ENCODE peak calls at places on chromosome 19, in seven cellular contexts. O is esophagus muscularis mucosa, N is transverse colon, C is stomach, B is sigmoid colon, X is Panc1, D is SK-N-MC. T is an unnamed sample. For H3K36me3, the result is how much of the 10 kb centered on the place peaks cover.

GRCh38 chr19:5343848-5344247 is 3.2 kb upstream of the PTPRS start:
- DNase-seq in O (no peak), N (no peak), C (no peak), B (no peak), X (no peak), D (no peak), T (no peak)

GRCh38 chr19:21697698-21698097 is 69.7 kb downstream of the ZNF100 start:
- DNase-seq in O (peak), N (no peak), C (no peak), B (no peak), X (no peak), D (no peak), T (no peak)

GRCh38 chr19:4831351-4832340 is at the start of gene TICAM1:
- DNase-seq in O (no peak), N (peak), C (peak), B (peak), X (no peak), D (no peak), T (peak)

GRCh38 chr19:33054623-33055022 is 10.1 kb downstream of the RHPN2 start:
- DNase-seq in O (no peak), N (peak), C (peak), B (no peak), X (no peak), D (no peak), T (no peak)

GRCh38 chr19:32750441-32751055 is 31.0 kb downstream of the TDRD12 start:
- DNase-seq in O (no peak), N (no peak), C (no peak), B (no peak), X (no peak), D (no peak), T (no peak)

GRCh38 chr19:32686847-32687450 is 4.7 kb upstream of the NUDT19 start:
- DNase-seq in O (no peak), N (no peak), C (no peak), B (no peak), X (no peak), D (no peak), T (no peak)

GRCh38 chr19:33832633-33833032 is 36.0 kb downstream of the KCTD15 start:
- DNase-seq in O (peak), N (no peak), C (no peak), B (no peak), X (no peak), D (no peak), T (no peak)

GRCh38 chr19:2840794-2841790 is at the start of gene ZNF555:
- DNase-seq in O (peak), N (peak), C (peak), B (peak), X (peak), D (peak), T (peak)

GRCh38 chr19:7224205-7224833 is 69.9 kb downstream of the INSR start:
- DNase-seq in O (no peak), N (peak), C (peak), B (peak), X (no peak), D (no peak), T (peak)

GRCh38 chr19:48696353-48697010 is 711 bp downstream of the FUT2 start:
- DNase-seq in O (no peak), N (peak), C (peak), B (no peak), X (no peak), D (no peak), T (no peak)

GRCh38 chr19:2329528-2329927 is 1.0 kb downstream of the SPPL2B start:
- DNase-seq in O (no peak), N (no peak), C (no peak), B (no peak), X (no peak), D (no peak), T (no peak)

GRCh38 chr19:16888629-16889371 is at the start of gene F2RL3:
- DNase-seq in O (no peak), N (peak), C (peak), B (peak), X (no peak), D (no peak), T (peak)

GRCh38 chr19:15098505-15098904 is 8.7 kb upstream of the SYDE1 start:
- DNase-seq in O (no peak), N (no peak), C (no peak), B (no peak), X (no peak), D (no peak), T (no peak)

GRCh38 chr19:13022111-13022858 is 27.0 kb downstream of the NFIX start:
- DNase-seq in O (no peak), N (no peak), C (no peak), B (peak), X (no peak), D (no peak), T (peak)

GRCh38 chr19:19637523-19638251 is 5.8 kb downstream of the GMIP start:
- DNase-seq in O (no peak), N (no peak), C (peak), B (no peak), X (no peak), D (no peak), T (peak)

GRCh38 chr19:37778613-37779138 is 710 bp downstream of the ZNF573 start:
- DNase-seq in O (no peak), N (peak), C (no peak), B (no peak), X (peak), D (no peak), T (no peak)

GRCh38 chr19:7395360-7395781 is 46.6 kb downstream of the ARHGEF18 start:
- DNase-seq in O (no peak), N (no peak), C (no peak), B (no peak), X (no peak), D (no peak), T (no peak)

GRCh38 chr19:6218497-6219146 is 61.2 kb downstream of the MLLT1 start:
- DNase-seq in O (peak), N (peak), C (peak), B (peak), X (peak), D (no peak), T (peak)

GRCh38 chr19:56822755-56823154 is 17.8 kb downstream of the PEG3 start:
- DNase-seq in O (no peak), N (no peak), C (no peak), B (no peak), X (no peak), D (no peak), T (no peak)

GRCh38 chr19:16232127-16232526 is 34.4 kb downstream of the AP1M1 start:
- DNase-seq in O (no peak), N (no peak), C (no peak), B (no peak), X (no peak), D (no peak), T (peak)

GRCh38 chr19:58409010-58409790 is 751 bp downstream of the ZNF584 start:
- DNase-seq in O (no peak), N (no peak), C (no peak), B (peak), X (no peak), D (no peak), T (no peak)

GRCh38 chr19:2038284-2039081 is 12.6 kb downstream of the MKNK2 start:
- DNase-seq in O (no peak), N (no peak), C (no peak), B (peak), X (no peak), D (no peak), T (peak)

GRCh38 chr19:29612121-29612520 is 6.0 kb downstream of the POP4 start:
- DNase-seq in O (no peak), N (no peak), C (no peak), B (no peak), X (no peak), D (no peak), T (no peak)

GRCh38 chr19:29610213-29610573 is 4.1 kb downstream of the POP4 start:
- DNase-seq in O (no peak), N (no peak), C (no peak), B (no peak), X (no peak), D (no peak), T (no peak)

GRCh38 chr19:29612801-29613595 is 6.9 kb downstream of the POP4 start:
- DNase-seq in O (no peak), N (no peak), C (no peak), B (no peak), X (no peak), D (no peak), T (peak)

GRCh38 chr19:29609636-29610035 is 3.6 kb downstream of the POP4 start:
- DNase-seq in O (no peak), N (no peak), C (no peak), B (peak), X (no peak), D (no peak), T (no peak)

GRCh38 chr19:29610574-29611271 is 4.6 kb downstream of the POP4 start:
- DNase-seq in O (peak), N (peak), C (peak), B (peak), X (peak), D (no peak), T (peak)
- H3K27ac ChIP-seq in O (no peak), N (no peak), C (no peak), B (no peak), X (peak), D (no peak), T (no peak)

DNA sequence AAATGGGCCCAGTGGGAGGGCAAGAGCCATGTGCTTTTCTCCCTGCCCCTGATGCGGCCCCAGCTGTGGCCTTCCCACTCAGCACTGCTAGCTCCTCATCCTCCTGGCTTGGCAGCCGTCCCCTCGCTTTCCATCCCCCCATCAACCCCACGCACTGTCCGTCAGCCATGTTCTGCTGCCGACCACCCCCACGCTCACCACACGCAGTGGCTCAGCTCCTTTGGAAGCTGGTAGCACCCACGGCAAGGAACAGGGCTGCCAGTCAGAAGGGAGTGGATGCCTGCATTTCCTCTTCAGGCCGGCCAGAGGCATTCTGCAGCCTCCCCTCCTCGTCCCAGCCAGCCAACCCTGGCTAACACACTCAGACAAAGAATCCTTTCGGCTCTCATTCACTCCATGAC is 6.3 kb downstream of the CALM3 start:
- DNase-seq in O (no peak), N (peak), C (no peak), B (peak), X (no peak), D (no peak), T (no peak)
- H3K36me3 ChIP-seq in O (under half), N (under half), C (half or more), B (under half), X (under half), D (half or more), T (half or more)

GRCh38 chr19:45899919-45900589 is 2.4 kb downstream of the MYPOP start:
- DNase-seq in O (no peak), N (no peak), C (no peak), B (no peak), X (no peak), D (no peak), T (no peak)

GRCh38 chr19:45902651-45903625 is 525 bp upstream of the MYPOP start:
- DNase-seq in O (peak), N (peak), C (peak), B (peak), X (peak), D (peak), T (peak)

GRCh38 chr19:45901912-45902650 is at the start of gene MYPOP:
- DNase-seq in O (no peak), N (no peak), C (no peak), B (no peak), X (no peak), D (no peak), T (no peak)

GRCh38 chr19:45900661-45901431 is 1.6 kb downstream of the MYPOP start:
- DNase-seq in O (no peak), N (no peak), C (no peak), B (no peak), X (no peak), D (no peak), T (no peak)

DNA sequence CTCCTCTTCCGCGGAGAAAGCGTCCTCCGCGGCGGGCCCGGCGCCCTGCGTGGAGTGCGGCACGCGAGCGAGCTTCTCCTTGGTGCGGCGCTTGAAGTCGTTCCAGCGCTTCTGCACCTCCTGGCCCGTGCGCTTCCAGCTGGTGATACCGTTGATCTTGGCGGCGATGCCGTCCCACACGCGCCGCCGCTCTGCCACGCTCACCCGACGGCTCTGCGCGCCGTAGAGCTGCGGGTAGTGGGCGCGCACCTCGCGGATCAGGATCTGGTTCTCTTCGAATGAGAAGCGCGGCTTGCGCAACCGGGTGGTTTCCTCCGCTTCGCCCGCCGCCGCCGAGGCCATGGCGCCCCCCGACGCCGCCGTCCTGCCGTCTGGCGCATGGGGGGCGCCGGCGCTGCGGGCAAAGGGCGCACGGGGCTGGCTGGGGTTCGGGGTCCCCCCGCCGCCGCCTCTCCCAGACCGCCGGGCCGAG is 945 bp downstream of the MYPOP start:
- DNase-seq in O (no peak), N (peak), C (peak), B (peak), X (no peak), D (no peak), T (peak)
- TF ChIP-seq POLR2AphosphoS5 in O (peak), N (no peak), C (no peak), B (no peak), X (no peak), D (no peak), T (no peak)

GRCh38 chr19:10719466-10719961 is 1.6 kb downstream of the DNM2 start:
- DNase-seq in O (no peak), N (peak), C (no peak), B (no peak), X (no peak), D (no peak), T (no peak)
- H3K27ac ChIP-seq in O (peak), N (peak), C (peak), B (peak), X (peak), D (no peak), T (peak)